ENCODE peak calls at places on chromosomes 7 and 10, in six cellular contexts. One of them, this sample, is unnamed.

GRCh38 chr7:4227105-4228010 is 454.7 kb upstream of the FOXK1 start:
- DNase-seq in nephron progenitor cell: no peak
- DNase-seq in psoas muscle: peak; percentile 15
- DNase-seq in cardiac fibroblast: no peak
- DNase-seq in Panc1: no peak
- DNase-seq in WTC11: no peak
- DNase-seq in this sample: no peak

GRCh38 chr7:30921951-30922401 is 10.3 kb downstream of the AQP1 start:
- DNase-seq in nephron progenitor cell: peak; percentile 0
- DNase-seq in cardiac fibroblast: no peak
- DNase-seq in Panc1: no peak
- DNase-seq in psoas muscle: peak; percentile 41
- DNase-seq in WTC11: peak; percentile 4
- DNase-seq in this sample: no peak

GRCh38 chr10:86687750-86688149 is 19.4 kb downstream of the LDB3 start:
- DNase-seq in Panc1: no peak
- DNase-seq in cardiac fibroblast: peak; percentile 68
- DNase-seq in nephron progenitor cell: no peak
- DNase-seq in WTC11: no peak
- DNase-seq in psoas muscle: no peak
- DNase-seq in this sample: no peak

GRCh38 chr10:69583106-69583505 is 9.9 kb upstream of the NEUROG3 start:
- DNase-seq in WTC11: no peak
- DNase-seq in cardiac fibroblast: no peak
- DNase-seq in psoas muscle: no peak
- DNase-seq in nephron progenitor cell: no peak
- DNase-seq in Panc1: no peak
- DNase-seq in this sample: no peak

GRCh38 chr10:79376078-79376628 is 28.9 kb downstream of the PPIF start:
- DNase-seq in psoas muscle: peak; percentile 36
- DNase-seq in cardiac fibroblast: no peak
- DNase-seq in WTC11: no peak
- DNase-seq in Panc1: no peak
- DNase-seq in nephron progenitor cell: no peak
- DNase-seq in this sample: no peak

GRCh38 chr7:5589819-5590595 is 166.4 kb upstream of the TNRC18 start:
- DNase-seq in Panc1: no peak
- DNase-seq in psoas muscle: no peak
- DNase-seq in cardiac fibroblast: no peak
- DNase-seq in WTC11: no peak
- DNase-seq in nephron progenitor cell: no peak
- DNase-seq in this sample: no peak

GRCh38 chr10:62014510-62014909 is 113.0 kb downstream of the ARID5B start:
- DNase-seq in nephron progenitor cell: no peak
- DNase-seq in WTC11: no peak
- DNase-seq in Panc1: no peak
- DNase-seq in psoas muscle: no peak
- DNase-seq in cardiac fibroblast: no peak
- DNase-seq in this sample: no peak

GRCh38 chr10:132549416-132549815 is 11.8 kb downstream of the INPP5A start:
- DNase-seq in WTC11: no peak
- DNase-seq in Panc1: no peak
- DNase-seq in psoas muscle: peak; percentile 35
- DNase-seq in nephron progenitor cell: no peak
- DNase-seq in cardiac fibroblast: no peak
- DNase-seq in this sample: peak; percentile 27

GRCh38 chr7:129877146-129877792 is 75.5 kb downstream of the UBE2H start:
- DNase-seq in psoas muscle: no peak
- DNase-seq in Panc1: no peak
- DNase-seq in cardiac fibroblast: peak; percentile 62
- DNase-seq in nephron progenitor cell: no peak
- DNase-seq in WTC11: no peak
- DNase-seq in this sample: no peak

GRCh38 chr10:75617485-75618155 is 186.2 kb downstream of the LRMDA start:
- DNase-seq in WTC11: no peak
- DNase-seq in psoas muscle: no peak
- DNase-seq in cardiac fibroblast: peak; percentile 3
- DNase-seq in Panc1: no peak
- DNase-seq in nephron progenitor cell: no peak
- DNase-seq in this sample: no peak

GRCh38 chr7:107210400-107210799 is 41.6 kb downstream of the HBP1 start:
- DNase-seq in cardiac fibroblast: no peak
- DNase-seq in nephron progenitor cell: no peak
- DNase-seq in psoas muscle: no peak
- DNase-seq in Panc1: no peak
- DNase-seq in WTC11: no peak
- DNase-seq in this sample: no peak
- TF ChIP-seq CTCF in cardiac fibroblast: no peak
- TF ChIP-seq CTCF in nephron progenitor cell: no peak
- TF ChIP-seq CTCF in psoas muscle: no peak
- TF ChIP-seq CTCF in Panc1: no peak
- TF ChIP-seq CTCF in WTC11: no peak
- TF ChIP-seq CTCF in this sample: no peak

GRCh38 chr7:56033671-56034432 is 17.4 kb downstream of the PSPH start:
- DNase-seq in cardiac fibroblast: peak; percentile 78
- DNase-seq in WTC11: peak; percentile 92
- DNase-seq in Panc1: peak; percentile 57
- DNase-seq in nephron progenitor cell: peak; percentile 88
- DNase-seq in psoas muscle: peak; percentile 59
- DNase-seq in this sample: peak; percentile 88
- TF ChIP-seq CTCF in cardiac fibroblast: peak; percentile 56
- TF ChIP-seq CTCF in WTC11: no peak
- TF ChIP-seq CTCF in Panc1: no peak
- TF ChIP-seq CTCF in nephron progenitor cell: peak; percentile 23
- TF ChIP-seq CTCF in psoas muscle: peak; percentile 10
- TF ChIP-seq CTCF in this sample: no peak

DNA sequence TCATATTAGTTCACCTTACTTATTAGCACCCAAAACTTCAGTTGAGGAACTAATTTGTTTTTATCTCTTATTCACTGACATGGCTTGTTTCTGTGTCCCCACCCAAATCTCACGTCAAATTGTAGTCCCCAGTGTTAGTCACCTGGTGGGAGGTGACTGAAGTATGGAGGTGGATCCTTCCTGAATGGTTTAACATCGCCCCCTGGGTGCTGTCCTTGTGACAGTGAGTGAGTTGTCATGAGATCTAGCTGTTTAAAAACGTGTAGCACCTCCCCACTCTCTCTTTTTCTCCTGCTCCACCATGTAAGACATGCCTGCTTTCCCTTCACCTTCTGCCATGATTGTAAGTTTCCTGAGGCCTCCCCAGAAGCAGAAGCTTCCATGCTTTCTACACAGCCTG is 75.0 kb upstream of the HECTD2 start:
- DNase-seq in psoas muscle: no peak
- DNase-seq in Panc1: no peak
- DNase-seq in WTC11: peak; percentile 21
- DNase-seq in nephron progenitor cell: no peak
- DNase-seq in cardiac fibroblast: no peak
- DNase-seq in this sample: no peak
- TF ChIP-seq CTCF in psoas muscle: no peak
- TF ChIP-seq CTCF in Panc1: peak; percentile 11
- TF ChIP-seq CTCF in WTC11: no peak
- TF ChIP-seq CTCF in nephron progenitor cell: no peak
- TF ChIP-seq CTCF in cardiac fibroblast: no peak
- TF ChIP-seq CTCF in this sample: no peak

GRCh38 chr10:109022417-109023049 is 900.8 kb downstream of the XPNPEP1 start:
- DNase-seq in nephron progenitor cell: no peak
- DNase-seq in Panc1: no peak
- DNase-seq in psoas muscle: no peak
- DNase-seq in WTC11: no peak
- DNase-seq in cardiac fibroblast: no peak
- DNase-seq in this sample: no peak

GRCh38 chr10:109018892-109019507 is 904.3 kb downstream of the XPNPEP1 start:
- DNase-seq in cardiac fibroblast: peak; percentile 4
- DNase-seq in WTC11: no peak
- DNase-seq in psoas muscle: no peak
- DNase-seq in nephron progenitor cell: no peak
- DNase-seq in Panc1: peak; percentile 0
- DNase-seq in this sample: no peak
- TF ChIP-seq CTCF in cardiac fibroblast: no peak
- TF ChIP-seq CTCF in WTC11: no peak
- TF ChIP-seq CTCF in psoas muscle: no peak
- TF ChIP-seq CTCF in nephron progenitor cell: no peak
- TF ChIP-seq CTCF in Panc1: peak; percentile 28
- TF ChIP-seq CTCF in this sample: no peak

GRCh38 chr10:27369832-27370231 is 129.2 kb upstream of the ACBD5 start:
- DNase-seq in cardiac fibroblast: peak; percentile 20
- DNase-seq in WTC11: no peak
- DNase-seq in psoas muscle: no peak
- DNase-seq in Panc1: no peak
- DNase-seq in nephron progenitor cell: no peak
- DNase-seq in this sample: no peak
- TF ChIP-seq CTCF in cardiac fibroblast: no peak
- TF ChIP-seq CTCF in WTC11: no peak
- TF ChIP-seq CTCF in psoas muscle: no peak
- TF ChIP-seq CTCF in Panc1: peak; percentile 36
- TF ChIP-seq CTCF in nephron progenitor cell: no peak
- TF ChIP-seq CTCF in this sample: no peak

GRCh38 chr7:146387140-146387539 is 270.5 kb downstream of the CNTNAP2 start:
- DNase-seq in WTC11: no peak
- DNase-seq in Panc1: no peak
- DNase-seq in cardiac fibroblast: no peak
- DNase-seq in nephron progenitor cell: no peak
- DNase-seq in psoas muscle: no peak
- DNase-seq in this sample: no peak

DNA sequence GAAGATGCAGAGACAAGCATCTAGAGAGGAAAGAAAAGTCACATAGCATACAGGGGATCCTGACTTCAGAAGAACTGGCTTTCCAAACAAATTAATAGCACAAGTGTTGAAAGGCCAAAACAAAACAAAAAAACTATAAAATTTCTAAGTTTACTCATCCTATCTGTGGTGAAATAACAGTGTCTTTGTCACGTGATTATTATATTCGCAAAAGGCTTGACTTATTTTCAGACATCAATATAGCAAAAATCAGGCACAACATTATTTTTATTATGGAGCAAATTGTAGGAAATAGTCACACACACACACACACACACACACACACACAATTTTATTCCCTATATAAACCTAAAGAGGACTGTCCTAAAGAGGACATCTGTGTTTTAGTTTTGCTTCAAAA is 272.3 kb downstream of the CNTNAP2 start:
- DNase-seq in WTC11: no peak
- DNase-seq in psoas muscle: no peak
- DNase-seq in Panc1: no peak
- DNase-seq in nephron progenitor cell: no peak
- DNase-seq in cardiac fibroblast: no peak
- DNase-seq in this sample: no peak
- TF ChIP-seq CTCF in WTC11: no peak
- TF ChIP-seq CTCF in psoas muscle: no peak
- TF ChIP-seq CTCF in Panc1: no peak
- TF ChIP-seq CTCF in nephron progenitor cell: no peak
- TF ChIP-seq CTCF in cardiac fibroblast: no peak
- TF ChIP-seq CTCF in this sample: no peak

GRCh38 chr10:122463466-122464157 is 2.3 kb downstream of the HTRA1 start:
- DNase-seq in nephron progenitor cell: no peak
- DNase-seq in Panc1: no peak
- DNase-seq in cardiac fibroblast: no peak
- DNase-seq in WTC11: no peak
- DNase-seq in psoas muscle: no peak
- DNase-seq in this sample: no peak
- TF ChIP-seq CTCF in nephron progenitor cell: no peak
- TF ChIP-seq CTCF in Panc1: no peak
- TF ChIP-seq CTCF in cardiac fibroblast: no peak
- TF ChIP-seq CTCF in WTC11: no peak
- TF ChIP-seq CTCF in psoas muscle: no peak
- TF ChIP-seq CTCF in this sample: no peak

This sample was measured in GM13976.